ENCODE peak calls at places on chromosomes 5 and 9, in nine cellular contexts. One of them, this sample, is unnamed.

GRCh38 chr5:179124853-179125788 is 64.9 kb downstream of the ZNF354C start:
- DNase-seq in prostate gland: no peak
- DNase-seq in GM12878: no peak
- DNase-seq in sigmoid colon: no peak
- DNase-seq in breast epithelium: no peak
- DNase-seq in endothelial cell of umbilical vein: no peak
- DNase-seq in transverse colon: no peak
- DNase-seq in esophagus muscularis mucosa: no peak
- DNase-seq in HCT116: no peak
- DNase-seq in this sample: no peak

GRCh38 chr5:9392625-9393024 is 153.2 kb downstream of the SEMA5A start:
- DNase-seq in prostate gland: no peak
- DNase-seq in GM12878: no peak
- DNase-seq in sigmoid colon: no peak
- DNase-seq in breast epithelium: no peak
- DNase-seq in endothelial cell of umbilical vein: no peak
- DNase-seq in transverse colon: no peak
- DNase-seq in esophagus muscularis mucosa: no peak
- DNase-seq in HCT116: no peak
- DNase-seq in this sample: no peak

GRCh38 chr9:130320697-130321080 is 55.1 kb downstream of the HMCN2 start:
- DNase-seq in prostate gland: peak
- DNase-seq in GM12878: no peak
- DNase-seq in sigmoid colon: no peak
- DNase-seq in breast epithelium: no peak
- DNase-seq in endothelial cell of umbilical vein: no peak
- DNase-seq in transverse colon: peak
- DNase-seq in esophagus muscularis mucosa: no peak
- DNase-seq in HCT116: no peak
- DNase-seq in this sample: peak

GRCh38 chr9:3698531-3698930 is 172.7 kb upstream of the RFX3 start:
- DNase-seq in prostate gland: no peak
- DNase-seq in GM12878: no peak
- DNase-seq in sigmoid colon: no peak
- DNase-seq in breast epithelium: no peak
- DNase-seq in endothelial cell of umbilical vein: no peak
- DNase-seq in transverse colon: no peak
- DNase-seq in esophagus muscularis mucosa: no peak
- DNase-seq in HCT116: no peak
- DNase-seq in this sample: no peak

GRCh38 chr9:124018731-124019697 is 7.4 kb downstream of the LHX2 start:
- DNase-seq in prostate gland: no peak
- DNase-seq in GM12878: no peak
- DNase-seq in sigmoid colon: no peak
- DNase-seq in breast epithelium: no peak
- DNase-seq in endothelial cell of umbilical vein: no peak
- DNase-seq in transverse colon: no peak
- DNase-seq in esophagus muscularis mucosa: no peak
- DNase-seq in HCT116: no peak
- DNase-seq in this sample: no peak

GRCh38 chr9:128902351-128903078 is 18.3 kb upstream of the PHYHD1 start:
- DNase-seq in prostate gland: peak
- DNase-seq in GM12878: no peak
- DNase-seq in sigmoid colon: no peak
- DNase-seq in breast epithelium: peak
- DNase-seq in endothelial cell of umbilical vein: no peak
- DNase-seq in transverse colon: peak
- DNase-seq in esophagus muscularis mucosa: no peak
- DNase-seq in HCT116: no peak
- DNase-seq in this sample: peak

GRCh38 chr5:11656940-11657339 is 247.3 kb downstream of the CTNND2 start:
- DNase-seq in prostate gland: no peak
- DNase-seq in GM12878: no peak
- DNase-seq in sigmoid colon: no peak
- DNase-seq in breast epithelium: no peak
- DNase-seq in endothelial cell of umbilical vein: no peak
- DNase-seq in transverse colon: no peak
- DNase-seq in esophagus muscularis mucosa: no peak
- DNase-seq in HCT116: no peak
- DNase-seq in this sample: no peak

GRCh38 chr9:3751125-3751758 is 225.4 kb upstream of the RFX3 start:
- DNase-seq in prostate gland: peak
- DNase-seq in GM12878: no peak
- DNase-seq in sigmoid colon: no peak
- DNase-seq in breast epithelium: peak
- DNase-seq in endothelial cell of umbilical vein: no peak
- DNase-seq in transverse colon: no peak
- DNase-seq in esophagus muscularis mucosa: no peak
- DNase-seq in HCT116: no peak
- DNase-seq in this sample: no peak

GRCh38 chr9:112819635-112820496 is 69.3 kb downstream of the SNX30 start:
- DNase-seq in prostate gland: peak
- DNase-seq in GM12878: peak
- DNase-seq in sigmoid colon: no peak
- DNase-seq in breast epithelium: no peak
- DNase-seq in endothelial cell of umbilical vein: peak
- DNase-seq in transverse colon: peak
- DNase-seq in esophagus muscularis mucosa: peak
- DNase-seq in HCT116: peak
- DNase-seq in this sample: peak

GRCh38 chr5:64872044-64872443 is 103.3 kb downstream of the CWC27 start:
- DNase-seq in prostate gland: no peak
- DNase-seq in GM12878: no peak
- DNase-seq in sigmoid colon: no peak
- DNase-seq in breast epithelium: no peak
- DNase-seq in endothelial cell of umbilical vein: no peak
- DNase-seq in transverse colon: no peak
- DNase-seq in esophagus muscularis mucosa: no peak
- DNase-seq in HCT116: no peak
- DNase-seq in this sample: no peak

GRCh38 chr5:54087436-54087835 is 222.9 kb downstream of the ARL15 start:
- DNase-seq in prostate gland: no peak
- DNase-seq in GM12878: no peak
- DNase-seq in sigmoid colon: no peak
- DNase-seq in breast epithelium: no peak
- DNase-seq in endothelial cell of umbilical vein: peak
- DNase-seq in transverse colon: no peak
- DNase-seq in esophagus muscularis mucosa: no peak
- DNase-seq in HCT116: no peak
- DNase-seq in this sample: no peak
- TF ChIP-seq POLR2AphosphoS5 in prostate gland: no peak
- TF ChIP-seq POLR2AphosphoS5 in GM12878: no peak
- TF ChIP-seq POLR2AphosphoS5 in sigmoid colon: no peak
- TF ChIP-seq POLR2AphosphoS5 in breast epithelium: no peak
- TF ChIP-seq POLR2AphosphoS5 in endothelial cell of umbilical vein: no peak
- TF ChIP-seq POLR2AphosphoS5 in transverse colon: no peak
- TF ChIP-seq POLR2AphosphoS5 in esophagus muscularis mucosa: no peak
- TF ChIP-seq POLR2AphosphoS5 in HCT116: no peak
- TF ChIP-seq POLR2AphosphoS5 in this sample: no peak

GRCh38 chr5:74990194-74990593 is 62.2 kb downstream of the GCNT4 start:
- DNase-seq in prostate gland: no peak
- DNase-seq in GM12878: no peak
- DNase-seq in sigmoid colon: no peak
- DNase-seq in breast epithelium: no peak
- DNase-seq in endothelial cell of umbilical vein: no peak
- DNase-seq in transverse colon: no peak
- DNase-seq in esophagus muscularis mucosa: peak
- DNase-seq in HCT116: no peak
- DNase-seq in this sample: no peak
- TF ChIP-seq POLR2A in prostate gland: no peak
- TF ChIP-seq POLR2A in GM12878: no peak
- TF ChIP-seq POLR2A in sigmoid colon: no peak
- TF ChIP-seq POLR2A in breast epithelium: no peak
- TF ChIP-seq POLR2A in endothelial cell of umbilical vein: no peak
- TF ChIP-seq POLR2A in transverse colon: no peak
- TF ChIP-seq POLR2A in esophagus muscularis mucosa: no peak
- TF ChIP-seq POLR2A in HCT116: no peak
- TF ChIP-seq POLR2A in this sample: no peak

DNA sequence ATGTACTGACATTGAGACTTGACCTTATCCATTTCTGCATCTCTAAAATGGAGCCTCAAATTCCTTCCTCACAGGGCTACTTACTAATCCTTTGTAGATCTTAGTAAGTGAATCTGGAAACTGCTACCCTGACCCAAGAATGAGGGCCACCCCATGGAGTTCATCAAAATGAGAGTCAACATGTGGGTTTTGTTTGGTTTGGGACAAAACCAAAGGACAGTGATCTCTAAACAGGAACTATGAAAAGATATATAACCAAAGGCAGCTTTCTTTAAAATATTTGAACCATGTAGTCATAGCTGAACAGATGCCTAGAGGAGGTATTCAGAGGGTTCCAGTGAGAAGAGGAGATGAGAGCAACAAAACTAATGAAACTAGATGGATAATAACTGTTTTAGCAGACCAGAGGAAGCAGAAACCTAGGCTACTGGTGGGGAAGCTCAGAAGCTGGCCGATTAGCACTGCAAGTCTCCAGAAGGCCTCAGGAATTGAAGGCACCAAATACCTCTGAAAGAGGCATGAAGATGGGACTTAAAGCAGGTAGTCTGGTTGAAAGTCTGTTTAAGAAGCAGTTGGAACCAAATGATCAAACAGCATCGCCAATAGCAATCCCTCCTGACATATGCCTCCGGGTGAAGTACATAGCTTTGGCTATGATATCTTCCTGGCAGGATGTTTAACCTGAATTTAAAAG is 45.8 kb downstream of the THOC3 start:
- DNase-seq in prostate gland: no peak
- DNase-seq in GM12878: no peak
- DNase-seq in sigmoid colon: no peak
- DNase-seq in breast epithelium: no peak
- DNase-seq in endothelial cell of umbilical vein: peak
- DNase-seq in transverse colon: no peak
- DNase-seq in esophagus muscularis mucosa: peak
- DNase-seq in HCT116: no peak
- DNase-seq in this sample: no peak
- TF ChIP-seq POLR2AphosphoS5 in prostate gland: no peak
- TF ChIP-seq POLR2AphosphoS5 in GM12878: no peak
- TF ChIP-seq POLR2AphosphoS5 in sigmoid colon: no peak
- TF ChIP-seq POLR2AphosphoS5 in breast epithelium: no peak
- TF ChIP-seq POLR2AphosphoS5 in endothelial cell of umbilical vein: peak
- TF ChIP-seq POLR2AphosphoS5 in transverse colon: no peak
- TF ChIP-seq POLR2AphosphoS5 in esophagus muscularis mucosa: no peak
- TF ChIP-seq POLR2AphosphoS5 in HCT116: no peak
- TF ChIP-seq POLR2AphosphoS5 in this sample: no peak

GRCh38 chr9:38227061-38227540 is 158.1 kb upstream of the SHB start:
- DNase-seq in prostate gland: peak
- DNase-seq in GM12878: peak
- DNase-seq in sigmoid colon: no peak
- DNase-seq in breast epithelium: peak
- DNase-seq in endothelial cell of umbilical vein: peak
- DNase-seq in transverse colon: peak
- DNase-seq in esophagus muscularis mucosa: no peak
- DNase-seq in HCT116: no peak
- DNase-seq in this sample: peak
- TF ChIP-seq POLR2A in prostate gland: no peak
- TF ChIP-seq POLR2A in GM12878: no peak
- TF ChIP-seq POLR2A in sigmoid colon: no peak
- TF ChIP-seq POLR2A in breast epithelium: no peak
- TF ChIP-seq POLR2A in endothelial cell of umbilical vein: no peak
- TF ChIP-seq POLR2A in transverse colon: no peak
- TF ChIP-seq POLR2A in esophagus muscularis mucosa: no peak
- TF ChIP-seq POLR2A in HCT116: no peak
- TF ChIP-seq POLR2A in this sample: no peak

GRCh38 chr5:38445374-38446028 is 110.9 kb downstream of the LIFR start:
- DNase-seq in prostate gland: no peak
- DNase-seq in GM12878: no peak
- DNase-seq in sigmoid colon: no peak
- DNase-seq in breast epithelium: peak
- DNase-seq in endothelial cell of umbilical vein: peak
- DNase-seq in transverse colon: no peak
- DNase-seq in esophagus muscularis mucosa: no peak
- DNase-seq in HCT116: no peak
- DNase-seq in this sample: peak

GRCh38 chr5:38448553-38449350 is 107.7 kb downstream of the LIFR start:
- DNase-seq in prostate gland: no peak
- DNase-seq in GM12878: no peak
- DNase-seq in sigmoid colon: no peak
- DNase-seq in breast epithelium: no peak
- DNase-seq in endothelial cell of umbilical vein: no peak
- DNase-seq in transverse colon: no peak
- DNase-seq in esophagus muscularis mucosa: no peak
- DNase-seq in HCT116: no peak
- DNase-seq in this sample: no peak

GRCh38 chr5:38443390-38443789 is 113.1 kb downstream of the LIFR start:
- DNase-seq in prostate gland: no peak
- DNase-seq in GM12878: no peak
- DNase-seq in sigmoid colon: no peak
- DNase-seq in breast epithelium: no peak
- DNase-seq in endothelial cell of umbilical vein: no peak
- DNase-seq in transverse colon: no peak
- DNase-seq in esophagus muscularis mucosa: no peak
- DNase-seq in HCT116: no peak
- DNase-seq in this sample: no peak

GRCh38 chr5:38447786-38448185 is 108.7 kb downstream of the LIFR start:
- DNase-seq in prostate gland: no peak
- DNase-seq in GM12878: no peak
- DNase-seq in sigmoid colon: no peak
- DNase-seq in breast epithelium: no peak
- DNase-seq in endothelial cell of umbilical vein: no peak
- DNase-seq in transverse colon: no peak
- DNase-seq in esophagus muscularis mucosa: no peak
- DNase-seq in HCT116: no peak
- DNase-seq in this sample: no peak

GRCh38 chr5:38446029-38446522 is 110.4 kb downstream of the LIFR start:
- DNase-seq in prostate gland: no peak
- DNase-seq in GM12878: no peak
- DNase-seq in sigmoid colon: no peak
- DNase-seq in breast epithelium: no peak
- DNase-seq in endothelial cell of umbilical vein: no peak
- DNase-seq in transverse colon: no peak
- DNase-seq in esophagus muscularis mucosa: no peak
- DNase-seq in HCT116: no peak
- DNase-seq in this sample: no peak
- TF ChIP-seq POLR2AphosphoS5 in prostate gland: no peak
- TF ChIP-seq POLR2AphosphoS5 in GM12878: no peak
- TF ChIP-seq POLR2AphosphoS5 in sigmoid colon: no peak
- TF ChIP-seq POLR2AphosphoS5 in breast epithelium: no peak
- TF ChIP-seq POLR2AphosphoS5 in endothelial cell of umbilical vein: no peak
- TF ChIP-seq POLR2AphosphoS5 in transverse colon: no peak
- TF ChIP-seq POLR2AphosphoS5 in esophagus muscularis mucosa: no peak
- TF ChIP-seq POLR2AphosphoS5 in HCT116: no peak
- TF ChIP-seq POLR2AphosphoS5 in this sample: no peak

DNA sequence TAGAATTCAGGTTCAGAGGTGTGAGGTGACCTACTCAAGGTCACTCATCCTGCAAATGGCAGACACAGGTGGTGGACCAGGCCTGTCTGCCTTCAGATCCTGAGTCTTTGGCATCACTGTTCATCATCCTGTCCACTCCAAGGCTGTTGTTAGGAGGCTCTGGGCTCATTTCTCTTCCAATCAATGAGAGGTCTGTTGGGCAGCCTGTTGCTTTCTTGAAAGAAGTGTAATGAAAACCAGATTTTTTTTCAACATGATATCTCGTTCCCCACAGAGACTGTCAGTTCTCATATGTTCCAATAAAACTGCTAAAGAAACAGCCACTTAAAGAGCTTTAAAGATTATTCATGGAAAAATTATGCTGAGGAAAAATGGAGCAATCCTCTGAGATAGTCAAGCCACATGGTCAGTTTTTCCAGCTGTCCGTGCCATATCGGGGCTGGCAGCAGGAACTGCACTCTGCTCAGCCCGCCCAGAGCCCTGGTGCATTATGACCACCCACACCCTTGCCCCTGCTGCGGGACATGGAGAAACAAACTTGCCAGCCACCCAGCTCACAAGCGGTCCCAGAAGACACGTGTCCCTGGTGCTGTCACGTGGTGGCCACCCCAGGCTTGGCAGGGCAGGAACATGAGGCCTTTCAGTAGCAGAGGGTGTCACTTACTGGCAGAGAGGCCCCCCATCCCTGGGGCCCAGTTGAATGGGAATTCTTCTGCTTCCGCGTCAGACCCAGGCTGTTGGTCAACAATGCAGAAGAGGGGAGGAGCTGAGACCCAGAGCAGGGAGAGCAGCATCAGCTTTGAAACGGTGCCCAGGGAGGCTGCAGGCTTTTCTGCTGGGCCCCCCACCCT is 63.7 kb upstream of the ANGPTL2 start:
- DNase-seq in prostate gland: peak
- DNase-seq in GM12878: no peak
- DNase-seq in sigmoid colon: peak
- DNase-seq in breast epithelium: peak
- DNase-seq in endothelial cell of umbilical vein: peak
- DNase-seq in transverse colon: peak
- DNase-seq in esophagus muscularis mucosa: peak
- DNase-seq in HCT116: no peak
- DNase-seq in this sample: peak
- TF ChIP-seq POLR2A in prostate gland: no peak
- TF ChIP-seq POLR2A in GM12878: no peak
- TF ChIP-seq POLR2A in sigmoid colon: no peak
- TF ChIP-seq POLR2A in breast epithelium: no peak
- TF ChIP-seq POLR2A in endothelial cell of umbilical vein: no peak
- TF ChIP-seq POLR2A in transverse colon: no peak
- TF ChIP-seq POLR2A in esophagus muscularis mucosa: no peak
- TF ChIP-seq POLR2A in HCT116: no peak
- TF ChIP-seq POLR2A in this sample: no peak

This sample was measured in upper lobe of left lung.